ENCODE peak calls at places on chromosomes 3 and 15, in seven cellular contexts. One of them, this sample, is unnamed.

GRCh38 chr15:40330368-40330836 is 6.9 kb downstream of the INAFM2 start:
- DNase-seq in T-helper 1 cell: no peak
- DNase-seq in AG09309: no peak
- DNase-seq in C1 segment of cervical spinal cord: no peak
- DNase-seq in left cardiac atrium: peak
- DNase-seq in nucleus accumbens: no peak
- DNase-seq in fibroblast of gingiva: peak
- DNase-seq in this sample: no peak

GRCh38 chr3:113063126-113063894 is 72.5 kb downstream of the GTPBP8 start:
- DNase-seq in T-helper 1 cell: no peak
- DNase-seq in AG09309: no peak
- DNase-seq in C1 segment of cervical spinal cord: no peak
- DNase-seq in left cardiac atrium: no peak
- DNase-seq in nucleus accumbens: no peak
- DNase-seq in fibroblast of gingiva: no peak
- DNase-seq in this sample: no peak

GRCh38 chr15:62153228-62153627 is 11.9 kb downstream of the C2CD4B start:
- DNase-seq in T-helper 1 cell: no peak
- DNase-seq in AG09309: no peak
- DNase-seq in C1 segment of cervical spinal cord: no peak
- DNase-seq in left cardiac atrium: no peak
- DNase-seq in nucleus accumbens: no peak
- DNase-seq in fibroblast of gingiva: no peak
- DNase-seq in this sample: no peak

GRCh38 chr15:48109212-48109611 is 11.6 kb upstream of the SLC24A5 start:
- DNase-seq in T-helper 1 cell: no peak
- DNase-seq in AG09309: no peak
- DNase-seq in C1 segment of cervical spinal cord: no peak
- DNase-seq in left cardiac atrium: no peak
- DNase-seq in nucleus accumbens: no peak
- DNase-seq in fibroblast of gingiva: no peak
- DNase-seq in this sample: no peak

GRCh38 chr3:171181907-171182690 is 155.6 kb upstream of the SLC2A2 start:
- DNase-seq in T-helper 1 cell: no peak
- DNase-seq in AG09309: no peak
- DNase-seq in C1 segment of cervical spinal cord: no peak
- DNase-seq in left cardiac atrium: no peak
- DNase-seq in nucleus accumbens: no peak
- DNase-seq in fibroblast of gingiva: no peak
- DNase-seq in this sample: no peak

GRCh38 chr3:156102267-156102912 is 18.0 kb upstream of the KCNAB1 start:
- DNase-seq in T-helper 1 cell: no peak
- DNase-seq in AG09309: no peak
- DNase-seq in C1 segment of cervical spinal cord: no peak
- DNase-seq in left cardiac atrium: no peak
- DNase-seq in nucleus accumbens: no peak
- DNase-seq in fibroblast of gingiva: no peak
- DNase-seq in this sample: no peak

GRCh38 chr15:57684491-57685184 is 21.9 kb upstream of the POLR2M start:
- DNase-seq in T-helper 1 cell: no peak
- DNase-seq in AG09309: no peak
- DNase-seq in C1 segment of cervical spinal cord: no peak
- DNase-seq in left cardiac atrium: no peak
- DNase-seq in nucleus accumbens: no peak
- DNase-seq in fibroblast of gingiva: no peak
- DNase-seq in this sample: no peak

GRCh38 chr15:32928876-32929275 is 211.1 kb downstream of the GREM1 start:
- DNase-seq in T-helper 1 cell: no peak
- DNase-seq in AG09309: no peak
- DNase-seq in C1 segment of cervical spinal cord: no peak
- DNase-seq in left cardiac atrium: no peak
- DNase-seq in nucleus accumbens: no peak
- DNase-seq in fibroblast of gingiva: no peak
- DNase-seq in this sample: no peak

GRCh38 chr15:65312400-65312916 is 8.0 kb downstream of the RNU5B-1 start:
- DNase-seq in T-helper 1 cell: no peak
- DNase-seq in AG09309: no peak
- DNase-seq in C1 segment of cervical spinal cord: peak
- DNase-seq in left cardiac atrium: no peak
- DNase-seq in nucleus accumbens: no peak
- DNase-seq in fibroblast of gingiva: peak
- DNase-seq in this sample: peak

GRCh38 chr3:86481031-86481430 is 509.9 kb downstream of the VGLL3 start:
- DNase-seq in T-helper 1 cell: no peak
- DNase-seq in AG09309: no peak
- DNase-seq in C1 segment of cervical spinal cord: no peak
- DNase-seq in left cardiac atrium: no peak
- DNase-seq in nucleus accumbens: no peak
- DNase-seq in fibroblast of gingiva: no peak
- DNase-seq in this sample: no peak

GRCh38 chr3:58471025-58471887 is 20.6 kb upstream of the KCTD6 start:
- DNase-seq in T-helper 1 cell: no peak
- DNase-seq in AG09309: peak
- DNase-seq in C1 segment of cervical spinal cord: no peak
- DNase-seq in left cardiac atrium: peak
- DNase-seq in nucleus accumbens: no peak
- DNase-seq in fibroblast of gingiva: peak
- DNase-seq in this sample: no peak

GRCh38 chr3:43794776-43795175 is 104.0 kb downstream of the ABHD5 start:
- DNase-seq in T-helper 1 cell: no peak
- DNase-seq in AG09309: peak
- DNase-seq in C1 segment of cervical spinal cord: no peak
- DNase-seq in left cardiac atrium: no peak
- DNase-seq in nucleus accumbens: no peak
- DNase-seq in fibroblast of gingiva: peak
- DNase-seq in this sample: no peak

GRCh38 chr15:41241251-41241964 is 10.3 kb downstream of the CHP1 start:
- DNase-seq in T-helper 1 cell: no peak
- DNase-seq in AG09309: no peak
- DNase-seq in C1 segment of cervical spinal cord: no peak
- DNase-seq in left cardiac atrium: peak
- DNase-seq in nucleus accumbens: no peak
- DNase-seq in fibroblast of gingiva: no peak
- DNase-seq in this sample: peak

GRCh38 chr15:52392008-52392687 is 96.5 kb upstream of the MYO5C start:
- DNase-seq in T-helper 1 cell: no peak
- DNase-seq in AG09309: peak
- DNase-seq in C1 segment of cervical spinal cord: no peak
- DNase-seq in left cardiac atrium: no peak
- DNase-seq in nucleus accumbens: no peak
- DNase-seq in fibroblast of gingiva: peak
- DNase-seq in this sample: no peak

GRCh38 chr3:194296448-194296831 is 54.7 kb downstream of the CPN2 start:
- DNase-seq in T-helper 1 cell: no peak
- DNase-seq in AG09309: no peak
- DNase-seq in C1 segment of cervical spinal cord: no peak
- DNase-seq in left cardiac atrium: peak
- DNase-seq in nucleus accumbens: no peak
- DNase-seq in fibroblast of gingiva: peak
- DNase-seq in this sample: no peak

GRCh38 chr15:83292317-83292716 is 7.9 kb upstream of the BNC1 start:
- DNase-seq in T-helper 1 cell: no peak
- DNase-seq in AG09309: peak
- DNase-seq in C1 segment of cervical spinal cord: no peak
- DNase-seq in left cardiac atrium: no peak
- DNase-seq in nucleus accumbens: no peak
- DNase-seq in fibroblast of gingiva: no peak
- DNase-seq in this sample: no peak

GRCh38 chr3:69329897-69330296 is 56.0 kb downstream of the FRMD4B start:
- DNase-seq in T-helper 1 cell: no peak
- DNase-seq in AG09309: no peak
- DNase-seq in C1 segment of cervical spinal cord: no peak
- DNase-seq in left cardiac atrium: no peak
- DNase-seq in nucleus accumbens: no peak
- DNase-seq in fibroblast of gingiva: peak
- DNase-seq in this sample: no peak